ENCODE peak calls at places on chromosomes 11 and 22, in four cellular contexts. D is progenitor cell of endocrine pancreas, Q is thyroid gland, S is OCI-LY7. X is an unnamed sample.

GRCh38 chr11:40444151-40444550 is 1015.3 kb downstream of the LRRC4C start:
- DNase-seq in D (no peak), Q (no peak), S (no peak), X (no peak)

GRCh38 chr11:68632802-68633201 is 51.5 kb upstream of the GAL start:
- DNase-seq in D (no peak), Q (peak), S (peak), X (no peak)

GRCh38 chr11:35763301-35763700 is 100.7 kb downstream of the TRIM44 start:
- DNase-seq in D (no peak), Q (no peak), S (no peak), X (no peak)

GRCh38 chr22:43847376-43848289 is 14.7 kb downstream of the SULT4A1 start:
- DNase-seq in D (no peak), Q (no peak), S (no peak), X (no peak)

GRCh38 chr11:131694526-131695424 is 324.4 kb downstream of the NTM start:
- DNase-seq in D (peak), Q (peak), S (peak), X (peak)

GRCh38 chr11:111765984-111766833 is at the start of gene PPP2R1B:
- DNase-seq in D (peak), Q (peak), S (peak), X (peak)

GRCh38 chr11:31882951-31883392 is 71.8 kb upstream of the PAX6 start:
- DNase-seq in D (no peak), Q (no peak), S (no peak), X (no peak)

GRCh38 chr11:116798368-116798767 is 6.7 kb upstream of the APOA5 start:
- DNase-seq in D (no peak), Q (no peak), S (no peak), X (no peak)

GRCh38 chr22:21937821-21938070 is 14.9 kb downstream of the PPM1F start:
- DNase-seq in D (no peak), Q (no peak), S (no peak), X (peak)

GRCh38 chr11:118663929-118664328 is 15.5 kb downstream of the TREH start:
- DNase-seq in D (no peak), Q (no peak), S (no peak), X (no peak)

GRCh38 chr11:104136861-104137260 is 27.1 kb downstream of the PDGFD start:
- DNase-seq in D (no peak), Q (no peak), S (no peak), X (no peak)

GRCh38 chr11:74468521-74469280 is 1.4 kb upstream of the KCNE3 start:
- DNase-seq in D (no peak), Q (no peak), S (no peak), X (no peak)

GRCh38 chr11:5690216-5690615 is 626 bp downstream of the TRIM22 start:
- DNase-seq in D (no peak), Q (no peak), S (no peak), X (no peak)

GRCh38 chr11:118241191-118242098 is 10.7 kb downstream of the MPZL3 start:
- DNase-seq in D (no peak), Q (peak), S (no peak), X (no peak)

GRCh38 chr22:43289976-43290663 is 53.1 kb downstream of the SCUBE1 start:
- DNase-seq in D (no peak), Q (peak), S (no peak), X (no peak)

GRCh38 chr11:130640526-130640925 is 192.1 kb downstream of the ADAMTS15 start:
- DNase-seq in D (no peak), Q (no peak), S (no peak), X (no peak)

GRCh38 chr11:85913486-85913885 is 58.3 kb downstream of the CCDC83 start:
- DNase-seq in D (no peak), Q (no peak), S (no peak), X (no peak)

GRCh38 chr22:32745251-32745995 is 56.1 kb upstream of the TIMP3 start:
- DNase-seq in D (no peak), Q (no peak), S (no peak), X (peak)

GRCh38 chr11:116199182-116199581 is 573.6 kb downstream of the BUD13 start:
- DNase-seq in D (no peak), Q (peak), S (no peak), X (no peak)

GRCh38 chr11:95512177-95512576 is 277.4 kb downstream of the FAM76B start:
- DNase-seq in D (no peak), Q (peak), S (no peak), X (peak)

GRCh38 chr22:39212721-39213376 is 31.9 kb downstream of the PDGFB start:
- DNase-seq in D (no peak), Q (no peak), S (no peak), X (no peak)

GRCh38 chr11:102241026-102241425 is 76.3 kb upstream of the BIRC3 start:
- DNase-seq in D (no peak), Q (no peak), S (no peak), X (no peak)

GRCh38 chr11:23688835-23689234 is 808.0 kb upstream of the LUZP2 start:
- DNase-seq in D (no peak), Q (no peak), S (no peak), X (no peak)

GRCh38 chr11:68127791-68128681 is 6.8 kb upstream of the CHKA start:
- DNase-seq in D (peak), Q (peak), S (no peak), X (no peak)

GRCh38 chr11:107576497-107577086 is 11.1 kb upstream of the ALKBH8 start:
- DNase-seq in D (peak), Q (peak), S (peak), X (no peak)

GRCh38 chr22:24542641-24543040 is 12.3 kb downstream of the GUCD1 start:
- DNase-seq in D (no peak), Q (peak), S (no peak), X (no peak)

GRCh38 chr11:35518766-35519165 is 6.7 kb downstream of the PAMR1 start:
- DNase-seq in D (no peak), Q (no peak), S (no peak), X (no peak)

GRCh38 chr11:15266999-15267398 is 152.3 kb downstream of the INSC start:
- DNase-seq in D (no peak), Q (no peak), S (no peak), X (no peak)

GRCh38 chr11:30479899-30480298 is 106.3 kb downstream of the MPPED2 start:
- DNase-seq in D (no peak), Q (no peak), S (no peak), X (no peak)

GRCh38 chr11:19437760-19438159 is 197.0 kb upstream of the E2F8 start:
- DNase-seq in D (no peak), Q (peak), S (no peak), X (no peak)

GRCh38 chr22:20258584-20259335 is 9.4 kb downstream of the RTN4R start:
- DNase-seq in D (no peak), Q (no peak), S (peak), X (no peak)

GRCh38 chr11:106072804-106073203 is 4.3 kb downstream of the KBTBD3 start:
- DNase-seq in D (no peak), Q (no peak), S (no peak), X (no peak)

GRCh38 chr22:27719535-27720227 is 81.9 kb downstream of the MN1 start:
- DNase-seq in D (no peak), Q (peak), S (peak), X (peak)

GRCh38 chr22:22667966-22668880 is 23.8 kb downstream of the GGTLC2 start:
- DNase-seq in D (no peak), Q (no peak), S (peak), X (no peak)

GRCh38 chr22:32080904-32081303 is 37.8 kb downstream of the SLC5A1 start:
- DNase-seq in D (no peak), Q (peak), S (peak), X (no peak)

GRCh38 chr11:17256512-17256911 is 20.0 kb upstream of the NUCB2 start:
- DNase-seq in D (no peak), Q (no peak), S (no peak), X (no peak)

GRCh38 chr11:71440021-71440755 is 8.0 kb downstream of the DHCR7 start:
- DNase-seq in D (no peak), Q (no peak), S (no peak), X (no peak)

GRCh38 chr11:78851883-78852586 is 277.4 kb upstream of the NARS2 start:
- DNase-seq in D (no peak), Q (no peak), S (no peak), X (peak)
- TF ChIP-seq CTCF in D (no peak), Q (no peak), S (no peak), X (no peak)

GRCh38 chr22:49847751-49848689 is 5.6 kb upstream of the ZBED4 start:
- DNase-seq in D (no peak), Q (no peak), S (no peak), X (no peak)
- TF ChIP-seq CTCF in D (no peak), Q (no peak), S (no peak), X (no peak)

GRCh38 chr11:82818399-82819043 is 81.7 kb downstream of the PRCP start:
- DNase-seq in D (peak), Q (no peak), S (no peak), X (no peak)
- TF ChIP-seq CTCF in D (peak), Q (no peak), S (peak), X (no peak)

GRCh38 chr22:29607426-29607825 is 4.0 kb downstream of the NF2 start:
- DNase-seq in D (no peak), Q (no peak), S (no peak), X (no peak)

GRCh38 chr22:29605236-29605850 is 1.9 kb downstream of the NF2 start:
- DNase-seq in D (no peak), Q (no peak), S (no peak), X (no peak)

GRCh38 chr22:29600846-29601245 is 2.6 kb upstream of the NF2 start:
- DNase-seq in D (no peak), Q (no peak), S (no peak), X (no peak)

GRCh38 chr22:29606320-29606719 is 2.9 kb downstream of the NF2 start:
- DNase-seq in D (no peak), Q (no peak), S (no peak), X (no peak)

GRCh38 chr22:29603358-29604191 is at the start of gene NF2:
- DNase-seq in D (peak), Q (peak), S (peak), X (peak)
- TF ChIP-seq CTCF in D (no peak), Q (no peak), S (peak), X (peak)

GRCh38 chr11:9561279-9561982 is 12.0 kb upstream of the WEE1 start:
- DNase-seq in D (no peak), Q (no peak), S (no peak), X (no peak)
- TF ChIP-seq CTCF in D (no peak), Q (no peak), S (no peak), X (no peak)

DNA sequence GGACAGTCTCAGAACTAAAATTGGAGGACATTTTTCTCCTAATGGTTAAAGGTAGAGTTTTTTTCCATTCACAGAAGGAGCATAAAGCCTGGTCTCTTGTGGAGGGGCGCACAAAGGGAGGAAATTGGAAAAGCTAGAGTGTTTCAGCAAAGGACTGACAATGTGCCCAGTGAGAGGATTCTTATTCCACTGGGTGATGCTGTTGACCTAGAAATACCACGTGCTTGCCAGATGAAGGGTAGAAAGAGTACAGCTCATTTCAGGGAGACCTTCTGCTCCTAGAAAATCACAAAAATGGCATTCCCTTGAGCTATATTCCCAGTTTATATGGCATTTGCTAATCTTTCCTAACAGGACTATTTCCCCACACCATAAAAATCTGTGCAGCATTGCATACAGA is 21.1 kb downstream of the MS4A6E start:
- DNase-seq in D (no peak), Q (no peak), S (peak), X (no peak)
- TF ChIP-seq CTCF in D (no peak), Q (no peak), S (peak), X (no peak)

GRCh38 chr11:34512810-34513673 is 552 bp downstream of the ELF5 start:
- DNase-seq in D (peak), Q (peak), S (peak), X (no peak)
- TF ChIP-seq CTCF in D (peak), Q (peak), S (peak), X (peak)

X was measured in right atrium auricular region.